ENCODE peak calls at places on chromosomes 6 and 20, in seven cellular contexts. L, X, G, F, M, Q and U are unnamed samples.

GRCh38 chr20:25397081-25397480 is 6.4 kb upstream of the ABHD12 start:
- DNase-seq in L (no peak), X (no peak), G (no peak), F (no peak), M (no peak), Q (no peak), U (no peak)

GRCh38 chr6:149046822-149047246 is 270.7 kb upstream of the TAB2 start:
- DNase-seq in L (no peak), X (no peak), G (no peak), F (no peak), M (no peak), Q (peak; percentile 74), U (no peak)

GRCh38 chr20:10549511-10549910 is 114.4 kb downstream of the SLX4IP start:
- DNase-seq in L (no peak), X (no peak), G (no peak), F (no peak), M (no peak), Q (no peak), U (no peak)

GRCh38 chr20:3203315-3204123 is 963 bp downstream of the DDRGK1 start:
- DNase-seq in L (peak; percentile 68), X (peak; percentile 39), G (no peak), F (no peak), M (no peak), Q (peak; percentile 18), U (no peak)

GRCh38 chr6:17826301-17826700 is 119.6 kb upstream of the NUP153 start:
- DNase-seq in L (no peak), X (no peak), G (no peak), F (no peak), M (no peak), Q (no peak), U (no peak)

GRCh38 chr6:13303668-13304017 is 24.7 kb downstream of the TBC1D7 start:
- DNase-seq in L (no peak), X (no peak), G (no peak), F (peak; percentile 79), M (no peak), Q (peak; percentile 38), U (no peak)

GRCh38 chr6:39128106-39128505 is 13.1 kb upstream of the SAYSD1 start:
- DNase-seq in L (no peak), X (no peak), G (no peak), F (no peak), M (no peak), Q (no peak), U (no peak)

GRCh38 chr6:11575408-11576033 is 38.0 kb downstream of the TMEM170B start:
- DNase-seq in L (peak; percentile 86), X (peak; percentile 85), G (peak; percentile 21), F (peak; percentile 78), M (no peak), Q (peak; percentile 87), U (peak; percentile 68)

GRCh38 chr20:1535420-1536175 is 21.9 kb downstream of the SIRPD start:
- DNase-seq in L (peak; percentile 52), X (no peak), G (no peak), F (no peak), M (no peak), Q (no peak), U (no peak)

GRCh38 chr6:3517350-3517749 is 60.5 kb upstream of the SLC22A23 start:
- DNase-seq in L (no peak), X (peak; percentile 80), G (no peak), F (peak; percentile 80), M (no peak), Q (peak; percentile 85), U (peak; percentile 78)

GRCh38 chr6:41942045-41942851 is 640 bp upstream of the CCND3 start:
- DNase-seq in L (peak; percentile 45), X (no peak), G (no peak), F (no peak), M (no peak), Q (peak; percentile 97), U (peak; percentile 71)

GRCh38 chr6:112786801-112787200 is 439.7 kb downstream of the RFPL4B start:
- DNase-seq in L (no peak), X (no peak), G (no peak), F (no peak), M (no peak), Q (no peak), U (no peak)

GRCh38 chr20:32674362-32674789 is 635 bp upstream of the C20orf203 start:
- DNase-seq in L (peak; percentile 89), X (peak; percentile 82), G (no peak), F (peak; percentile 37), M (no peak), Q (peak; percentile 63), U (no peak)

GRCh38 chr6:148235446-148235845 is 107.2 kb upstream of the SASH1 start:
- DNase-seq in L (no peak), X (peak; percentile 18), G (no peak), F (peak; percentile 44), M (no peak), Q (no peak), U (no peak)

GRCh38 chr20:53028337-53029007 is 56.3 kb downstream of the TSHZ2 start:
- DNase-seq in L (no peak), X (no peak), G (no peak), F (no peak), M (no peak), Q (peak; percentile 59), U (no peak)

GRCh38 chr6:74713941-74714340 is 491.9 kb downstream of the COL12A1 start:
- DNase-seq in L (no peak), X (no peak), G (no peak), F (no peak), M (no peak), Q (peak; percentile 12), U (no peak)

GRCh38 chr6:167811689-167812487 is 14.8 kb upstream of the AFDN start:
- DNase-seq in L (no peak), X (no peak), G (no peak), F (no peak), M (no peak), Q (no peak), U (no peak)